ENCODE peak calls at places on chromosomes 13 and 19, in four cellular contexts. N is A549, W is uterus, L is Peyer's patch. Z is an unnamed sample.

GRCh38 chr19:34664168-34664567 is 12.8 kb downstream of the SCGB2B2 start:
- DNase-seq in N (no peak), W (no peak), L (no peak), Z (no peak)

GRCh38 chr19:37362733-37363132 is 8.2 kb upstream of the ZNF527 start:
- DNase-seq in N (peak; percentile 62), W (no peak), L (no peak), Z (no peak)

GRCh38 chr13:78602561-78603239 is 652 bp downstream of the POU4F1 start:
- DNase-seq in N (no peak), W (no peak), L (no peak), Z (no peak)

GRCh38 chr19:38606131-38606530 is 11.6 kb downstream of the MAP4K1 start:
- DNase-seq in N (no peak), W (no peak), L (no peak), Z (no peak)

GRCh38 chr13:113814435-113814821 is 49.4 kb downstream of the GAS6 start:
- DNase-seq in N (no peak), W (no peak), L (no peak), Z (no peak)

GRCh38 chr13:73608731-73609485 is 525.3 kb downstream of the KLF12 start:
- DNase-seq in N (no peak), W (no peak), L (no peak), Z (no peak)

GRCh38 chr19:33767898-33768413 is 28.7 kb upstream of the KCTD15 start:
- DNase-seq in N (peak; percentile 42), W (no peak), L (no peak), Z (peak; percentile 49)

GRCh38 chr19:44747739-44748425 is 626 bp upstream of the BCL3 start:
- DNase-seq in N (peak; percentile 92), W (peak; percentile 64), L (no peak), Z (no peak)

GRCh38 chr19:52190679-52191293 is 934 bp downstream of the PPP2R1A start:
- DNase-seq in N (peak; percentile 51), W (peak; percentile 21), L (no peak), Z (no peak)

GRCh38 chr19:3851254-3852176 is 17.3 kb downstream of the ZFR2 start:
- DNase-seq in N (no peak), W (no peak), L (no peak), Z (no peak)

GRCh38 chr13:84400711-84401110 is 518.4 kb upstream of the SLITRK1 start:
- DNase-seq in N (no peak), W (no peak), L (no peak), Z (peak; percentile 20)

GRCh38 chr19:53881482-53882390 is at the start of gene PRKCG:
- DNase-seq in N (peak; percentile 75), W (no peak), L (peak; percentile 28), Z (peak; percentile 56)

GRCh38 chr19:53511933-53512374 is 26.0 kb upstream of the ZNF331 start:
- DNase-seq in N (peak; percentile 69), W (peak; percentile 56), L (peak; percentile 35), Z (peak; percentile 84)

GRCh38 chr13:44969858-44970484 is 19.3 kb downstream of the NUFIP1 start:
- DNase-seq in N (peak; percentile 35), W (no peak), L (no peak), Z (no peak)

GRCh38 chr19:17861542-17862402 is 2.1 kb downstream of the RPL18A start:
- DNase-seq in N (no peak), W (no peak), L (no peak), Z (no peak)

GRCh38 chr19:17860331-17860992 is 752 bp downstream of the RPL18A start:
- DNase-seq in N (no peak), W (no peak), L (no peak), Z (no peak)

GRCh38 chr19:17862711-17863519 is 3.2 kb downstream of the RPL18A start:
- DNase-seq in N (no peak), W (no peak), L (peak; percentile 34), Z (no peak)

GRCh38 chr19:17860993-17861360 is 1.3 kb downstream of the RPL18A start:
- DNase-seq in N (no peak), W (no peak), L (no peak), Z (no peak)

GRCh38 chr19:17859533-17860330 is at the start of gene RPL18A:
- DNase-seq in N (peak; percentile 99), W (peak; percentile 99), L (peak; percentile 98), Z (peak; percentile 96)
- TF ChIP-seq POLR2A in N (peak; percentile 68), W (peak; percentile 98), L (peak; percentile 91), Z (peak; percentile 85)

GRCh38 chr19:2044709-2045500 is 6.1 kb downstream of the MKNK2 start:
- DNase-seq in N (no peak), W (peak; percentile 16), L (no peak), Z (no peak)

GRCh38 chr19:2042485-2043268 is 8.4 kb downstream of the MKNK2 start:
- DNase-seq in N (no peak), W (peak; percentile 59), L (no peak), Z (no peak)

GRCh38 chr19:2041686-2042484 is 9.2 kb downstream of the MKNK2 start:
- DNase-seq in N (peak; percentile 96), W (peak; percentile 99), L (peak; percentile 98), Z (no peak)

GRCh38 chr19:2043864-2044708 is 7.0 kb downstream of the MKNK2 start:
- DNase-seq in N (no peak), W (peak; percentile 21), L (no peak), Z (no peak)

GRCh38 chr19:2043269-2043641 is 7.8 kb downstream of the MKNK2 start:
- DNase-seq in N (no peak), W (peak; percentile 23), L (no peak), Z (no peak)
- TF ChIP-seq POLR2A in N (no peak), W (no peak), L (no peak), Z (no peak)

GRCh38 chr19:42524943-42525342 is 3.3 kb downstream of the CEACAM1 start:
- DNase-seq in N (no peak), W (no peak), L (no peak), Z (no peak)

GRCh38 chr19:42528354-42529247 is at the start of gene CEACAM1:
- DNase-seq in N (no peak), W (no peak), L (peak; percentile 81), Z (peak; percentile 40)

GRCh38 chr19:42531313-42531712 is 3.0 kb upstream of the CEACAM1 start:
- DNase-seq in N (no peak), W (no peak), L (no peak), Z (no peak)

GRCh38 chr19:42532881-42533280 is 4.6 kb upstream of the CEACAM1 start:
- DNase-seq in N (no peak), W (no peak), L (no peak), Z (no peak)

DNA sequence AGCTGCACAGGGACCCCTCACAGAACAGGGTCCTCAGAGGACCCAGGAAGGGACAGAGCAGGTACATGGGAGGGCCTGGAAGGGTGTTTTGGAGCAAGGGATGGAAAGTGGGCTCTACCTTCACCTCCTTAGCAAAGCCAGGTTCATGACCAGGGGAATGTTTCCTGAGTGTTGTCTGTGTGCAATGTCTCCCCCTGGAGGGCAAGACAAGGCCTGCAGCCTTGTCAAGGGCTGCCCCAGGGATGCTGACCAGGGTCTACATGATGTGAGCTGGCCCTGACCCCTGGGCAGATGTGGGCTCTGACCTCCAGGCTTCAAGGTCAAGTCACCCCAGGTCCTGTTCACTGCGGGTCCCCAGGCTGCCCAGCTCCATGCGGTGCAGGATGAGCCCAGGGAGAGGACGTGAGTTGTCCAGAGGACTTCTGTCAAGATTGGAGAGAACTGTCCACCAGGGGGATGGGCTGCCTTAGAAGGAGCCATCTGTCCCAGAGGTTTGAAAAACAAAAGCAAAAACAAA is 1.0 kb upstream of the CEACAM1 start:
- DNase-seq in N (peak; percentile 79), W (peak; percentile 37), L (peak; percentile 78), Z (peak; percentile 70)
- TF ChIP-seq POLR2A in N (no peak), W (no peak), L (no peak), Z (no peak)

DNA sequence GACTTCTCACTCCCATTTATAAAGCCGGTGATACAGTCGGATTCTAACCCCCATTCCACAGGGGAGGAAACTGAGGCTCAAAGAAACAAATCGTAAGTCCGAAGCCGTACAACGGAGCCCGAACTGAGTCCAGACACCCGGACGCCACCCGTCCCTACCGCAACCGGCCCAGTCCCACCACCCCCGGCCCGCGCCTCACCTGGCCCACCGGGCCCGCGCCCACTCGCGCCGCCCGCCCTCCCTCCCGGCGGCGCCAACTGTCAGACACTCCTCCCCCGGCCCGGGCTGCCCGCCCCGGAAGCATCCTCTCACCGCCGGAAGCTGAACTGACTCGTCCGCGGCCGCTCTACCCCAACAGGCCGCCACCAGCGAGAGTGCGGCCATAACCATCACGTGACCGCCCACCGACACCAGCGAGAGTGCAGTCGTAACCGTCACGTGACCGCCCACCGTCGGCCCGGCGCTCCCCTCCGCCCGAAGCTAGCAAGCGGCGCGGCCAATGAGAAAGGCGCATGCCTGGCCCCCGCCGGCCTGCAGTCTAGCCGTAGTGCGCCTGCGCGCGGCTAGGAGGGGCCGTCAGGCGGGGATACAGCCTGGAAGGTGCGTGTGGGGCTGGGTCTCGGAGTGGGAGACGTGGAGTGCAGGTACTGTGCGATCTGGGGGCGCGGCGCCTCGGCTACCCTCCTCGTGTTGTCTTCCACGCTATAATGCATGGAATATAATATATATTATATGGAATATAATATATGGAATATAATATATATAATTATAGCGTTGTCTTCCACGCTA is at the start of the genes C19orf47 and PLD3:
- DNase-seq in N (peak; percentile 100), W (peak; percentile 99), L (peak; percentile 100), Z (peak; percentile 100)
- TF ChIP-seq POLR2A in N (peak; percentile 99), W (peak; percentile 84), L (peak; percentile 66), Z (peak; percentile 95)

GRCh38 chr19:858868-859843 is at the start of gene CFD:
- DNase-seq in N (no peak), W (no peak), L (no peak), Z (no peak)
- TF ChIP-seq POLR2A in N (peak; percentile 27), W (peak; percentile 20), L (peak; percentile 26), Z (no peak)

GRCh38 chr13:33764716-33765115 is 53.2 kb upstream of the RFC3 start:
- DNase-seq in N (no peak), W (no peak), L (no peak), Z (no peak)
- TF ChIP-seq POLR2A in N (no peak), W (no peak), L (no peak), Z (no peak)

DNA sequence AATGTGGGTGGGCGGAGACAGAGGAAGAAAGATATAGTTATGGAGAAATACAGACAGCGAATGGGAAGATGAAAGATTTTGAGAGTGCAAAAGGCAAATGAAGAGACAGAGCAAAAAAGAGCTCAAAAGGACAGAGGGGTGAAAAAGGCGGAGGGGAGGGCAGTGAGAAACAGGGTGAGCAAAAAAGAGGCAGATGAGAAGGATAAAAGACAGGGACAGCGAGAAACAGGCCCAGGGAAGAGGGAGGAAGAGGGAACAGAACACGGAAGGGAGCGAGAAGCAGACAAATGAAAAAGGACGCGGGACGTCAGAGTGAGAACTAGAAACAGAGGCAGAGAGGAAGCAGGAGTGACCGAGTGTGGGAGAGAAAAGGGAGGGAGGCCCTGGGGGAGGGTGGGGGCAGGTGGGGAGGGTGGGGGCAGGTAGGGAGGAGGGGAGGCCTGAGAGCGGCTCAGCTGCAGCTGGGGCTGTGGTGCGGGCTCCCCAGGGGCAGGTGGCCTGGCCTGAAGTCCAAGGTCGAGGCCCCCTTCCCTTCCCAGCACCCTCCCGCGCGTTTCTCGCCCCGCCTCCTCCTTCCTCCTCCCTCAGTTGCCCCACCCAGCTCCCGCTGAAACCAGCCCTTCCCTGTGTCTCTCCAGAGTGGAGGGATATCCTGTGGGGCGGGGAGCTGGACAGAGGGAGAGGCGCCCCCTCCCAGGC is 2.9 kb downstream of the KLK1 start:
- DNase-seq in N (no peak), W (no peak), L (peak; percentile 53), Z (peak; percentile 53)
- TF ChIP-seq POLR2A in N (no peak), W (no peak), L (no peak), Z (no peak)